ENCODE peak calls at places on chromosomes 2 and 18, in seven cellular contexts. One of them, this sample, is unnamed.

GRCh38 chr2:71930073-71930681 is 217.5 kb downstream of the CYP26B1 start:
- DNase-seq in testis: no peak
- DNase-seq in body of pancreas: no peak
- DNase-seq in activated B cell treated with CpG ODN at 0.5 μM for 24 hours: no peak
- DNase-seq in kidney: no peak
- DNase-seq in lower lobe of right lung: no peak
- DNase-seq in CD8-positive, alpha-beta T cell: no peak
- DNase-seq in this sample: no peak

GRCh38 chr2:64017811-64018714 is 1.2 kb downstream of the VPS54 start:
- DNase-seq in testis: peak
- DNase-seq in body of pancreas: no peak
- DNase-seq in activated B cell treated with CpG ODN at 0.5 μM for 24 hours: no peak
- DNase-seq in kidney: no peak
- DNase-seq in lower lobe of right lung: no peak
- DNase-seq in CD8-positive, alpha-beta T cell: no peak
- DNase-seq in this sample: no peak

GRCh38 chr18:33577688-33578370 is at the start of gene ASXL3:
- DNase-seq in testis: peak
- DNase-seq in body of pancreas: peak
- DNase-seq in activated B cell treated with CpG ODN at 0.5 μM for 24 hours: no peak
- DNase-seq in kidney: peak
- DNase-seq in lower lobe of right lung: peak
- DNase-seq in CD8-positive, alpha-beta T cell: no peak
- DNase-seq in this sample: no peak

GRCh38 chr2:191847764-191848163 is 876 bp upstream of the CAVIN2 start:
- DNase-seq in testis: no peak
- DNase-seq in body of pancreas: no peak
- DNase-seq in activated B cell treated with CpG ODN at 0.5 μM for 24 hours: no peak
- DNase-seq in kidney: no peak
- DNase-seq in lower lobe of right lung: no peak
- DNase-seq in CD8-positive, alpha-beta T cell: no peak
- DNase-seq in this sample: no peak

GRCh38 chr2:120947327-120947726 is 211.7 kb downstream of the GLI2 start:
- DNase-seq in testis: no peak
- DNase-seq in body of pancreas: no peak
- DNase-seq in activated B cell treated with CpG ODN at 0.5 μM for 24 hours: no peak
- DNase-seq in kidney: no peak
- DNase-seq in lower lobe of right lung: no peak
- DNase-seq in CD8-positive, alpha-beta T cell: no peak
- DNase-seq in this sample: no peak

GRCh38 chr2:61452392-61452791 is 18.5 kb downstream of the USP34 start:
- DNase-seq in testis: no peak
- DNase-seq in body of pancreas: no peak
- DNase-seq in activated B cell treated with CpG ODN at 0.5 μM for 24 hours: no peak
- DNase-seq in kidney: no peak
- DNase-seq in lower lobe of right lung: no peak
- DNase-seq in CD8-positive, alpha-beta T cell: no peak
- DNase-seq in this sample: no peak

GRCh38 chr2:206987810-206988209 is 48.5 kb downstream of the CPO start:
- DNase-seq in testis: no peak
- DNase-seq in body of pancreas: no peak
- DNase-seq in activated B cell treated with CpG ODN at 0.5 μM for 24 hours: no peak
- DNase-seq in kidney: no peak
- DNase-seq in lower lobe of right lung: no peak
- DNase-seq in CD8-positive, alpha-beta T cell: no peak
- DNase-seq in this sample: no peak

GRCh38 chr2:4353668-4354067 is 650.3 kb downstream of the DCDC2C start:
- DNase-seq in testis: no peak
- DNase-seq in body of pancreas: no peak
- DNase-seq in activated B cell treated with CpG ODN at 0.5 μM for 24 hours: no peak
- DNase-seq in kidney: no peak
- DNase-seq in lower lobe of right lung: no peak
- DNase-seq in CD8-positive, alpha-beta T cell: no peak
- DNase-seq in this sample: no peak

GRCh38 chr2:224843141-224843540 is 127.0 kb upstream of the CCDC195 start:
- DNase-seq in testis: no peak
- DNase-seq in body of pancreas: no peak
- DNase-seq in activated B cell treated with CpG ODN at 0.5 μM for 24 hours: no peak
- DNase-seq in kidney: no peak
- DNase-seq in lower lobe of right lung: no peak
- DNase-seq in CD8-positive, alpha-beta T cell: no peak
- DNase-seq in this sample: no peak

GRCh38 chr2:232884549-232885263 is 14.6 kb downstream of the SNORC start:
- DNase-seq in testis: no peak
- DNase-seq in body of pancreas: no peak
- DNase-seq in activated B cell treated with CpG ODN at 0.5 μM for 24 hours: no peak
- DNase-seq in kidney: peak
- DNase-seq in lower lobe of right lung: peak
- DNase-seq in CD8-positive, alpha-beta T cell: no peak
- DNase-seq in this sample: no peak

GRCh38 chr18:5969355-5970003 is 74.2 kb upstream of the TMEM200C start:
- DNase-seq in testis: no peak
- DNase-seq in body of pancreas: no peak
- DNase-seq in activated B cell treated with CpG ODN at 0.5 μM for 24 hours: no peak
- DNase-seq in kidney: no peak
- DNase-seq in lower lobe of right lung: no peak
- DNase-seq in CD8-positive, alpha-beta T cell: no peak
- DNase-seq in this sample: no peak

GRCh38 chr18:75638223-75638596 is 210.7 kb upstream of the SMIM21 start:
- DNase-seq in testis: peak
- DNase-seq in body of pancreas: no peak
- DNase-seq in activated B cell treated with CpG ODN at 0.5 μM for 24 hours: no peak
- DNase-seq in kidney: no peak
- DNase-seq in lower lobe of right lung: no peak
- DNase-seq in CD8-positive, alpha-beta T cell: no peak
- DNase-seq in this sample: no peak

GRCh38 chr2:201696151-201696659 is 2.2 kb downstream of the MPP4 start:
- DNase-seq in testis: no peak
- DNase-seq in body of pancreas: no peak
- DNase-seq in activated B cell treated with CpG ODN at 0.5 μM for 24 hours: no peak
- DNase-seq in kidney: no peak
- DNase-seq in lower lobe of right lung: no peak
- DNase-seq in CD8-positive, alpha-beta T cell: no peak
- DNase-seq in this sample: no peak

GRCh38 chr18:43757273-43757672 is 480.0 kb upstream of the SYT4 start:
- DNase-seq in testis: no peak
- DNase-seq in body of pancreas: no peak
- DNase-seq in activated B cell treated with CpG ODN at 0.5 μM for 24 hours: no peak
- DNase-seq in kidney: no peak
- DNase-seq in lower lobe of right lung: no peak
- DNase-seq in CD8-positive, alpha-beta T cell: no peak
- DNase-seq in this sample: no peak

GRCh38 chr2:75556679-75557366 is 3.9 kb downstream of the EVA1A start:
- DNase-seq in testis: no peak
- DNase-seq in body of pancreas: no peak
- DNase-seq in activated B cell treated with CpG ODN at 0.5 μM for 24 hours: no peak
- DNase-seq in kidney: no peak
- DNase-seq in lower lobe of right lung: no peak
- DNase-seq in CD8-positive, alpha-beta T cell: no peak
- DNase-seq in this sample: no peak

GRCh38 chr18:61697306-61697909 is 195.4 kb downstream of the RNF152 start:
- DNase-seq in testis: no peak
- DNase-seq in body of pancreas: no peak
- DNase-seq in activated B cell treated with CpG ODN at 0.5 μM for 24 hours: no peak
- DNase-seq in kidney: no peak
- DNase-seq in lower lobe of right lung: no peak
- DNase-seq in CD8-positive, alpha-beta T cell: no peak
- DNase-seq in this sample: no peak

GRCh38 chr18:58668897-58669296 is 2.4 kb upstream of the MALT1 start:
- DNase-seq in testis: no peak
- DNase-seq in body of pancreas: no peak
- DNase-seq in activated B cell treated with CpG ODN at 0.5 μM for 24 hours: no peak
- DNase-seq in kidney: no peak
- DNase-seq in lower lobe of right lung: no peak
- DNase-seq in CD8-positive, alpha-beta T cell: no peak
- DNase-seq in this sample: no peak

GRCh38 chr2:96859338-96859649 is 1.5 kb upstream of the ANKRD39 start:
- DNase-seq in testis: no peak
- DNase-seq in body of pancreas: peak
- DNase-seq in activated B cell treated with CpG ODN at 0.5 μM for 24 hours: no peak
- DNase-seq in kidney: peak
- DNase-seq in lower lobe of right lung: no peak
- DNase-seq in CD8-positive, alpha-beta T cell: no peak
- DNase-seq in this sample: no peak

GRCh38 chr2:127428815-127429109 is 10.5 kb downstream of the PROC start:
- DNase-seq in testis: no peak
- DNase-seq in body of pancreas: no peak
- DNase-seq in activated B cell treated with CpG ODN at 0.5 μM for 24 hours: no peak
- DNase-seq in kidney: no peak
- DNase-seq in lower lobe of right lung: no peak
- DNase-seq in CD8-positive, alpha-beta T cell: no peak
- DNase-seq in this sample: no peak

GRCh38 chr2:134446431-134447091 is 192.7 kb downstream of the MGAT5 start:
- DNase-seq in testis: no peak
- DNase-seq in body of pancreas: no peak
- DNase-seq in activated B cell treated with CpG ODN at 0.5 μM for 24 hours: no peak
- DNase-seq in kidney: no peak
- DNase-seq in lower lobe of right lung: no peak
- DNase-seq in CD8-positive, alpha-beta T cell: no peak
- DNase-seq in this sample: no peak

GRCh38 chr2:25669520-25669919 is 3.9 kb downstream of the DTNB start:
- DNase-seq in testis: no peak
- DNase-seq in body of pancreas: no peak
- DNase-seq in activated B cell treated with CpG ODN at 0.5 μM for 24 hours: no peak
- DNase-seq in kidney: no peak
- DNase-seq in lower lobe of right lung: no peak
- DNase-seq in CD8-positive, alpha-beta T cell: no peak
- DNase-seq in this sample: no peak

GRCh38 chr2:25666218-25666617 is 7.2 kb downstream of the DTNB start:
- DNase-seq in testis: no peak
- DNase-seq in body of pancreas: no peak
- DNase-seq in activated B cell treated with CpG ODN at 0.5 μM for 24 hours: no peak
- DNase-seq in kidney: no peak
- DNase-seq in lower lobe of right lung: no peak
- DNase-seq in CD8-positive, alpha-beta T cell: no peak
- DNase-seq in this sample: no peak

GRCh38 chr2:25664531-25665307 is 8.7 kb downstream of the DTNB start:
- DNase-seq in testis: peak
- DNase-seq in body of pancreas: peak
- DNase-seq in activated B cell treated with CpG ODN at 0.5 μM for 24 hours: no peak
- DNase-seq in kidney: no peak
- DNase-seq in lower lobe of right lung: peak
- DNase-seq in CD8-positive, alpha-beta T cell: no peak
- DNase-seq in this sample: peak
- TF ChIP-seq CTCF in testis: peak
- TF ChIP-seq CTCF in body of pancreas: peak
- TF ChIP-seq CTCF in activated B cell treated with CpG ODN at 0.5 μM for 24 hours: no peak
- TF ChIP-seq CTCF in kidney: peak
- TF ChIP-seq CTCF in lower lobe of right lung: peak
- TF ChIP-seq CTCF in CD8-positive, alpha-beta T cell: no peak
- TF ChIP-seq CTCF in this sample: peak

DNA sequence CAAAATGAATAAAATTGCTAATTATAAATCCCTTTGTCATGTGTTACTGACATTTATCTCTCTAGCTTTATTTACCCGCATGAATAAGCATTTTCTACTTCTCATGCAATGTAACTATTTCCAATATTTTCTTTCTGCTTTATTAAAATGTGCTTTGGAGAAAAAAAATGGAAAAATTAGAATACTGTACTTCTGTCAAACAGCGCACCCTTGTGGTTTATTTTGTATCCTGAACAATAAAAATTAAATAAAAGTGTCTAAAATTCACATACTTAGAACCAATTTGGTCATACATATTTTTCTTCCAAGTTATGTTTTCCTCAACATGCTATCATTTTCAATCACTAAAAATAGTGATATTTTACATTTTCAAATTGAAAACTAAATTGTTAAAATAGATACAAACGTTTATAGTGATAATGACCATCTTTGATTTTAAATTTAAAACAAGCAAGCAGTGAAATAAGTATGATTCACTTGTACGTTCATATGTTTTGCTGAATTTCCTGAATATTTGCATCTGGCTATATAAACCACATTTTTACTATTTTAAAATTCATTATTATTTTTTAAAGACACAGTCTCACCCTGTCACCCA is 95.8 kb upstream of the GRB14 start:
- DNase-seq in testis: no peak
- DNase-seq in body of pancreas: no peak
- DNase-seq in activated B cell treated with CpG ODN at 0.5 μM for 24 hours: no peak
- DNase-seq in kidney: no peak
- DNase-seq in lower lobe of right lung: no peak
- DNase-seq in CD8-positive, alpha-beta T cell: no peak
- DNase-seq in this sample: no peak
- TF ChIP-seq CTCF in testis: peak
- TF ChIP-seq CTCF in body of pancreas: peak
- TF ChIP-seq CTCF in activated B cell treated with CpG ODN at 0.5 μM for 24 hours: no peak
- TF ChIP-seq CTCF in kidney: peak
- TF ChIP-seq CTCF in lower lobe of right lung: peak
- TF ChIP-seq CTCF in CD8-positive, alpha-beta T cell: peak
- TF ChIP-seq CTCF in this sample: peak

DNA sequence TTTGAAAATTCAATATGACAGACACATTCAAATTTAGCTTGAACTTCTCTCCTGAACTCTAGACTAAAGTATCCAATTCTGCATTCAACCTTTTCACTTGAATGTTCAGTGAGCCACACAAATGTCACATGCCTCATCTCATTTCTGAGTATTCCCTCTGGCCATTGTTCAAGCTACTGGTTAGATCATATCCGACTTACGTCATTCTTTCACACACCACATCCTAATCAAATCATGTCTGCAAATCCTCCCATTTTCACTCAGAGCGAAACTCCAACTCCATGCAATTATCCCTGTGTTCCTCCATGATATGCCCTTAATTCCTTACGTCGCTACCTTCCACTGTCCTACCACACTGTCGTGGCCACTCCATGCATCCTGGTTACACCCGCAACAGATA is 425.1 kb downstream of the CBLN2 start:
- DNase-seq in testis: no peak
- DNase-seq in body of pancreas: no peak
- DNase-seq in activated B cell treated with CpG ODN at 0.5 μM for 24 hours: no peak
- DNase-seq in kidney: no peak
- DNase-seq in lower lobe of right lung: no peak
- DNase-seq in CD8-positive, alpha-beta T cell: no peak
- DNase-seq in this sample: no peak
- TF ChIP-seq CTCF in testis: no peak
- TF ChIP-seq CTCF in body of pancreas: no peak
- TF ChIP-seq CTCF in activated B cell treated with CpG ODN at 0.5 μM for 24 hours: no peak
- TF ChIP-seq CTCF in kidney: no peak
- TF ChIP-seq CTCF in lower lobe of right lung: no peak
- TF ChIP-seq CTCF in CD8-positive, alpha-beta T cell: no peak
- TF ChIP-seq CTCF in this sample: no peak

GRCh38 chr18:26655614-26656400 is 107.5 kb upstream of the KCTD1 start:
- DNase-seq in testis: peak
- DNase-seq in body of pancreas: peak
- DNase-seq in activated B cell treated with CpG ODN at 0.5 μM for 24 hours: no peak
- DNase-seq in kidney: peak
- DNase-seq in lower lobe of right lung: peak
- DNase-seq in CD8-positive, alpha-beta T cell: no peak
- DNase-seq in this sample: peak

GRCh38 chr18:26656401-26656943 is 108.1 kb upstream of the KCTD1 start:
- DNase-seq in testis: no peak
- DNase-seq in body of pancreas: no peak
- DNase-seq in activated B cell treated with CpG ODN at 0.5 μM for 24 hours: no peak
- DNase-seq in kidney: peak
- DNase-seq in lower lobe of right lung: peak
- DNase-seq in CD8-positive, alpha-beta T cell: no peak
- DNase-seq in this sample: no peak

GRCh38 chr18:26655010-26655613 is 106.8 kb upstream of the KCTD1 start:
- DNase-seq in testis: no peak
- DNase-seq in body of pancreas: no peak
- DNase-seq in activated B cell treated with CpG ODN at 0.5 μM for 24 hours: no peak
- DNase-seq in kidney: no peak
- DNase-seq in lower lobe of right lung: no peak
- DNase-seq in CD8-positive, alpha-beta T cell: no peak
- DNase-seq in this sample: no peak

GRCh38 chr18:26652501-26652900 is 104.1 kb upstream of the KCTD1 start:
- DNase-seq in testis: no peak
- DNase-seq in body of pancreas: no peak
- DNase-seq in activated B cell treated with CpG ODN at 0.5 μM for 24 hours: no peak
- DNase-seq in kidney: no peak
- DNase-seq in lower lobe of right lung: no peak
- DNase-seq in CD8-positive, alpha-beta T cell: no peak
- DNase-seq in this sample: no peak

GRCh38 chr18:26654173-26655009 is 106.0 kb upstream of the KCTD1 start:
- DNase-seq in testis: no peak
- DNase-seq in body of pancreas: no peak
- DNase-seq in activated B cell treated with CpG ODN at 0.5 μM for 24 hours: no peak
- DNase-seq in kidney: no peak
- DNase-seq in lower lobe of right lung: no peak
- DNase-seq in CD8-positive, alpha-beta T cell: no peak
- DNase-seq in this sample: no peak
- TF ChIP-seq CTCF in testis: no peak
- TF ChIP-seq CTCF in body of pancreas: no peak
- TF ChIP-seq CTCF in activated B cell treated with CpG ODN at 0.5 μM for 24 hours: no peak
- TF ChIP-seq CTCF in kidney: no peak
- TF ChIP-seq CTCF in lower lobe of right lung: no peak
- TF ChIP-seq CTCF in CD8-positive, alpha-beta T cell: no peak
- TF ChIP-seq CTCF in this sample: peak